ENCODE peak calls at places on chromosomes 6 and 20, in nine cellular contexts. One of them, this sample, is unnamed.

GRCh38 chr6:10655508-10656055 is 38.8 kb downstream of the C6orf52 start:
- DNase-seq in lower lobe of right lung: no peak
- DNase-seq in cardiac muscle cell: no peak
- DNase-seq in heart left ventricle: no peak
- DNase-seq in astrocyte: no peak
- DNase-seq in GM23338: no peak
- DNase-seq in dorsolateral prefrontal cortex: no peak
- DNase-seq in colonic mucosa: no peak
- DNase-seq in fibroblast of lung: no peak
- DNase-seq in this sample: no peak

GRCh38 chr6:25927721-25928359 is 2.7 kb downstream of the SLC17A2 start:
- DNase-seq in lower lobe of right lung: no peak
- DNase-seq in cardiac muscle cell: peak
- DNase-seq in heart left ventricle: no peak
- DNase-seq in astrocyte: peak
- DNase-seq in GM23338: no peak
- DNase-seq in dorsolateral prefrontal cortex: no peak
- DNase-seq in colonic mucosa: no peak
- DNase-seq in fibroblast of lung: peak
- DNase-seq in this sample: no peak

GRCh38 chr20:3330046-3330741 is 77.3 kb downstream of the DNAAF9 start:
- DNase-seq in lower lobe of right lung: no peak
- DNase-seq in cardiac muscle cell: peak
- DNase-seq in heart left ventricle: no peak
- DNase-seq in astrocyte: no peak
- DNase-seq in GM23338: no peak
- DNase-seq in dorsolateral prefrontal cortex: no peak
- DNase-seq in colonic mucosa: no peak
- DNase-seq in fibroblast of lung: peak
- DNase-seq in this sample: no peak

GRCh38 chr20:12410783-12411182 is 493.1 kb downstream of the BTBD3 start:
- DNase-seq in lower lobe of right lung: no peak
- DNase-seq in cardiac muscle cell: no peak
- DNase-seq in heart left ventricle: no peak
- DNase-seq in astrocyte: no peak
- DNase-seq in GM23338: no peak
- DNase-seq in dorsolateral prefrontal cortex: no peak
- DNase-seq in colonic mucosa: no peak
- DNase-seq in fibroblast of lung: no peak
- DNase-seq in this sample: no peak

GRCh38 chr6:49653438-49653837 is 16.8 kb upstream of the RHAG start:
- DNase-seq in lower lobe of right lung: no peak
- DNase-seq in cardiac muscle cell: no peak
- DNase-seq in heart left ventricle: no peak
- DNase-seq in astrocyte: no peak
- DNase-seq in GM23338: no peak
- DNase-seq in dorsolateral prefrontal cortex: no peak
- DNase-seq in colonic mucosa: no peak
- DNase-seq in fibroblast of lung: no peak
- DNase-seq in this sample: no peak

GRCh38 chr6:161044335-161044734 is 52.8 kb downstream of the MAP3K4 start:
- DNase-seq in lower lobe of right lung: no peak
- DNase-seq in cardiac muscle cell: no peak
- DNase-seq in heart left ventricle: no peak
- DNase-seq in astrocyte: no peak
- DNase-seq in GM23338: no peak
- DNase-seq in dorsolateral prefrontal cortex: no peak
- DNase-seq in colonic mucosa: no peak
- DNase-seq in fibroblast of lung: no peak
- DNase-seq in this sample: no peak

GRCh38 chr20:52978851-52979250 is 6.7 kb downstream of the TSHZ2 start:
- DNase-seq in lower lobe of right lung: no peak
- DNase-seq in cardiac muscle cell: peak
- DNase-seq in heart left ventricle: no peak
- DNase-seq in astrocyte: peak
- DNase-seq in GM23338: no peak
- DNase-seq in dorsolateral prefrontal cortex: no peak
- DNase-seq in colonic mucosa: no peak
- DNase-seq in fibroblast of lung: no peak
- DNase-seq in this sample: no peak

GRCh38 chr6:117729613-117730012 is 54.3 kb downstream of the NUS1 start:
- DNase-seq in lower lobe of right lung: no peak
- DNase-seq in cardiac muscle cell: no peak
- DNase-seq in heart left ventricle: no peak
- DNase-seq in astrocyte: no peak
- DNase-seq in GM23338: no peak
- DNase-seq in dorsolateral prefrontal cortex: no peak
- DNase-seq in colonic mucosa: no peak
- DNase-seq in fibroblast of lung: no peak
- DNase-seq in this sample: no peak

GRCh38 chr6:36627141-36627540 is 33.0 kb downstream of the SRSF3 start:
- DNase-seq in lower lobe of right lung: no peak
- DNase-seq in cardiac muscle cell: no peak
- DNase-seq in heart left ventricle: no peak
- DNase-seq in astrocyte: no peak
- DNase-seq in GM23338: no peak
- DNase-seq in dorsolateral prefrontal cortex: no peak
- DNase-seq in colonic mucosa: no peak
- DNase-seq in fibroblast of lung: no peak
- DNase-seq in this sample: no peak

GRCh38 chr6:13923527-13924145 is 1.1 kb upstream of the RNF182 start:
- DNase-seq in lower lobe of right lung: no peak
- DNase-seq in cardiac muscle cell: peak
- DNase-seq in heart left ventricle: no peak
- DNase-seq in astrocyte: peak
- DNase-seq in GM23338: no peak
- DNase-seq in dorsolateral prefrontal cortex: no peak
- DNase-seq in colonic mucosa: no peak
- DNase-seq in fibroblast of lung: peak
- DNase-seq in this sample: no peak

GRCh38 chr6:151389640-151390275 is 1.6 kb downstream of the ZBTB2 start:
- DNase-seq in lower lobe of right lung: peak
- DNase-seq in cardiac muscle cell: peak
- DNase-seq in heart left ventricle: peak
- DNase-seq in astrocyte: peak
- DNase-seq in GM23338: peak
- DNase-seq in dorsolateral prefrontal cortex: peak
- DNase-seq in colonic mucosa: peak
- DNase-seq in fibroblast of lung: peak
- DNase-seq in this sample: peak

GRCh38 chr6:22095886-22096285 is 200.9 kb downstream of the PRL start:
- DNase-seq in lower lobe of right lung: no peak
- DNase-seq in cardiac muscle cell: peak
- DNase-seq in heart left ventricle: no peak
- DNase-seq in astrocyte: no peak
- DNase-seq in GM23338: no peak
- DNase-seq in dorsolateral prefrontal cortex: no peak
- DNase-seq in colonic mucosa: no peak
- DNase-seq in fibroblast of lung: peak
- DNase-seq in this sample: no peak

GRCh38 chr6:13191461-13191860 is 136.9 kb downstream of the TBC1D7 start:
- DNase-seq in lower lobe of right lung: no peak
- DNase-seq in cardiac muscle cell: no peak
- DNase-seq in heart left ventricle: no peak
- DNase-seq in astrocyte: no peak
- DNase-seq in GM23338: peak
- DNase-seq in dorsolateral prefrontal cortex: no peak
- DNase-seq in colonic mucosa: no peak
- DNase-seq in fibroblast of lung: no peak
- DNase-seq in this sample: no peak

GRCh38 chr6:17855381-17855780 is 132.1 kb downstream of the KIF13A start:
- DNase-seq in lower lobe of right lung: no peak
- DNase-seq in cardiac muscle cell: no peak
- DNase-seq in heart left ventricle: no peak
- DNase-seq in astrocyte: no peak
- DNase-seq in GM23338: no peak
- DNase-seq in dorsolateral prefrontal cortex: no peak
- DNase-seq in colonic mucosa: no peak
- DNase-seq in fibroblast of lung: no peak
- DNase-seq in this sample: no peak

GRCh38 chr6:114080891-114081510 is 110.1 kb upstream of the HDAC2 start:
- DNase-seq in lower lobe of right lung: no peak
- DNase-seq in cardiac muscle cell: peak
- DNase-seq in heart left ventricle: no peak
- DNase-seq in astrocyte: no peak
- DNase-seq in GM23338: no peak
- DNase-seq in dorsolateral prefrontal cortex: no peak
- DNase-seq in colonic mucosa: no peak
- DNase-seq in fibroblast of lung: peak
- DNase-seq in this sample: no peak

GRCh38 chr6:31110825-31111582 is 1.4 kb downstream of the C6orf15 start:
- DNase-seq in lower lobe of right lung: no peak
- DNase-seq in cardiac muscle cell: no peak
- DNase-seq in heart left ventricle: no peak
- DNase-seq in astrocyte: no peak
- DNase-seq in GM23338: peak
- DNase-seq in dorsolateral prefrontal cortex: no peak
- DNase-seq in colonic mucosa: no peak
- DNase-seq in fibroblast of lung: no peak
- DNase-seq in this sample: peak

GRCh38 chr6:81950877-81951276 is 198.4 kb upstream of the TENT5A start:
- DNase-seq in lower lobe of right lung: no peak
- DNase-seq in cardiac muscle cell: no peak
- DNase-seq in heart left ventricle: no peak
- DNase-seq in astrocyte: peak
- DNase-seq in GM23338: no peak
- DNase-seq in dorsolateral prefrontal cortex: no peak
- DNase-seq in colonic mucosa: no peak
- DNase-seq in fibroblast of lung: peak
- DNase-seq in this sample: no peak

GRCh38 chr6:7165736-7166296 is 58.1 kb downstream of the RREB1 start:
- DNase-seq in lower lobe of right lung: no peak
- DNase-seq in cardiac muscle cell: no peak
- DNase-seq in heart left ventricle: no peak
- DNase-seq in astrocyte: no peak
- DNase-seq in GM23338: peak
- DNase-seq in dorsolateral prefrontal cortex: no peak
- DNase-seq in colonic mucosa: no peak
- DNase-seq in fibroblast of lung: no peak
- DNase-seq in this sample: no peak
- H3K4me3 ChIP-seq in lower lobe of right lung: no peak
- H3K4me3 ChIP-seq in cardiac muscle cell: no peak
- H3K4me3 ChIP-seq in heart left ventricle: no peak
- H3K4me3 ChIP-seq in astrocyte: no peak
- H3K4me3 ChIP-seq in GM23338: no peak
- H3K4me3 ChIP-seq in dorsolateral prefrontal cortex: no peak
- H3K4me3 ChIP-seq in colonic mucosa: no peak
- H3K4me3 ChIP-seq in fibroblast of lung: no peak
- H3K4me3 ChIP-seq in this sample: no peak

GRCh38 chr6:124961784-124962611 is at the start of gene RNF217:
- DNase-seq in lower lobe of right lung: peak
- DNase-seq in cardiac muscle cell: peak
- DNase-seq in heart left ventricle: peak
- DNase-seq in astrocyte: peak
- DNase-seq in GM23338: peak
- DNase-seq in dorsolateral prefrontal cortex: peak
- DNase-seq in colonic mucosa: peak
- DNase-seq in fibroblast of lung: peak
- DNase-seq in this sample: peak
- H3K27ac ChIP-seq in lower lobe of right lung: peak
- H3K27ac ChIP-seq in cardiac muscle cell: peak
- H3K27ac ChIP-seq in heart left ventricle: peak
- H3K27ac ChIP-seq in astrocyte: peak
- H3K27ac ChIP-seq in GM23338: no peak
- H3K27ac ChIP-seq in dorsolateral prefrontal cortex: peak
- H3K27ac ChIP-seq in colonic mucosa: peak
- H3K27ac ChIP-seq in fibroblast of lung: peak
- H3K27ac ChIP-seq in this sample: peak

DNA sequence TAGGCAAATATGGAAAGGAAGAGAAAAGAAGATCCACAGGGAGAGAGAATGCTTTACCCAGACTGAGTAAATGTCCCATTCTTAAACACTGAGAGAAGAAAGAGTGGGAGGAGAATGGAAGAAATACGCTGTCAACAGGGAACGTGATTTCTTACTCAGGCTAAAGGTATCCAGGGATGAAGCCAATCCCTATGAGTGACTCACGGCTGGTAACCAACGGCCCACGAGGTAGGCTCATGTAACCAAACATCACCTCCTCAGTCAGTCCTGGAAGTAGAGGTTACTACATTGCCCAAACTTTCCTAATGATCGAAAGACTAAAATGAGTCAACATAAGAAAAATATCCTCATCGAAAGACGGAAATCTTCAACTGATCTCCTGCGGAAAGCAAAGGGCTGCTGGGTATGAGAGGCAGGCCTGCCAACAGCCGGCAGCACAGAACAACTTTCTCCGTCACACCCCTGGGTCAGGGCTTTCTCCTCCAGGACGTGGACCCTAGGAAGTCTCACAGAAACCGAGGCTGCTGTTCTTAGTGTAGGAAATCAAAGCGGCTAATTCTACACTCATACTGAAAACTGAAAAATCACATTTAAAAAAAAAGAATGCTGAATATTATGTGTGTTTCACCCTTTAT is 292.6 kb downstream of the GMDS start:
- DNase-seq in lower lobe of right lung: no peak
- DNase-seq in cardiac muscle cell: peak
- DNase-seq in heart left ventricle: no peak
- DNase-seq in astrocyte: peak
- DNase-seq in GM23338: no peak
- DNase-seq in dorsolateral prefrontal cortex: no peak
- DNase-seq in colonic mucosa: no peak
- DNase-seq in fibroblast of lung: peak
- DNase-seq in this sample: no peak
- TF ChIP-seq CTCF in lower lobe of right lung: no peak
- TF ChIP-seq CTCF in cardiac muscle cell: no peak
- TF ChIP-seq CTCF in heart left ventricle: no peak
- TF ChIP-seq CTCF in astrocyte: no peak
- TF ChIP-seq CTCF in GM23338: no peak
- TF ChIP-seq CTCF in dorsolateral prefrontal cortex: no peak
- TF ChIP-seq CTCF in colonic mucosa: no peak
- TF ChIP-seq CTCF in fibroblast of lung: no peak
- TF ChIP-seq CTCF in this sample: no peak

DNA sequence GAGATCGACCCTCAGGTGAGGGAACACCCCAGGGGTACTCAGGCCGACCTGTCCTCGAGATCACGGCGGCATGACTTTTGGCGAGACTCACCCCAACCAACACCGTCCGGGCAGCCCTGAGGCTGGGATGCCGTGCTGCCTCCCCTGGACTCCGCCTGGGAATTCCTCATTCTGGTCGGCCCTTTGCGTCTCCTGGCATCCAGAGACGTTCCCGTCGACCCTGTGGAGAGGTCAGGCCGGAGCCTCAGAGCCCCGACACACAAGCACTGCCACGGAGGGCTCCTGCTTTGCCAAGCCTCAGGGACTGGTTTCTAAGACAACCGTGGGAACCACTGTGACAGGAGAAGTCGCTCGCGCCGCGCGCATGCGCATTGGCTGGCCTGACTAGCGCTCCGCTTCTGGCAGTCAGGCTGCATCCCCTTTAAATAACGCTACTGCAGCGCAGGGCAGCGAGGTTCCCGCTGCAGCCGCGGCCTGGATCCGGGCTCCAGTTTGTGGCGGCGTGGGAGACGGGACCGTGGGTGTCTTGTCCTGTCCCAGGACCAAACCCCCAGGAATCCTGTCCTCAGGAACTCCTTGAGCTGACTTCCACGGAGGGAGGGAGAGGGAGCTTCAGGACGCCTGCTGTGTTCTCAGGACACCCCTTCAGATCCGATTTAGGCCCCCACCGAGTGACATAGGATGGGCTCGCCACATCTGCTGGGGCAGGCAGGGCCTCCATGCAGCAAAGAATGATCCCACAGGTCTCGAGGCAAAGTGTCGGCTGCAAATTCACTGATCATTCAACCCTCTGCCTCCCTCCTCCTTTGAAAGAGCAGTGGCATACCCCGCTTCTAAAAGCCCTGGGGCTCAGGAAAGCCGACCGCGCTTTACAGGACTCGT is 163.2 kb upstream of the ZNF337 start:
- DNase-seq in lower lobe of right lung: peak
- DNase-seq in cardiac muscle cell: peak
- DNase-seq in heart left ventricle: peak
- DNase-seq in astrocyte: no peak
- DNase-seq in GM23338: peak
- DNase-seq in dorsolateral prefrontal cortex: peak
- DNase-seq in colonic mucosa: peak
- DNase-seq in fibroblast of lung: peak
- DNase-seq in this sample: peak
- H3K4me3 ChIP-seq in lower lobe of right lung: peak
- H3K4me3 ChIP-seq in cardiac muscle cell: no peak
- H3K4me3 ChIP-seq in heart left ventricle: peak
- H3K4me3 ChIP-seq in astrocyte: no peak
- H3K4me3 ChIP-seq in GM23338: no peak
- H3K4me3 ChIP-seq in dorsolateral prefrontal cortex: peak
- H3K4me3 ChIP-seq in colonic mucosa: no peak
- H3K4me3 ChIP-seq in fibroblast of lung: no peak
- H3K4me3 ChIP-seq in this sample: peak